ENCODE peak calls at places on chromosome 9, in eight cellular contexts. I, R, J, C, T, D, Q and X are unnamed samples.

GRCh38 chr9:83154087-83154736 is 91.3 kb upstream of the RASEF start:
- DNase-seq in C (peak), T (peak), J (peak), R (no peak), Q (peak), I (no peak), D (peak), X (peak)

GRCh38 chr9:124855944-124856773 is 2.9 kb downstream of the WDR38 start:
- DNase-seq in Q (no peak), C (peak), R (no peak), D (no peak), J (no peak), T (peak), I (no peak), X (no peak)

GRCh38 chr9:32989651-32990050 is 11.8 kb downstream of the APTX start:
- DNase-seq in Q (no peak), I (no peak), R (no peak), D (no peak), J (no peak), T (no peak), C (no peak), X (no peak)

GRCh38 chr9:87322840-87323635 is 174.6 kb upstream of the DAPK1 start:
- DNase-seq in C (no peak), J (no peak), I (no peak), D (peak), T (no peak), R (no peak), Q (peak), X (no peak)

GRCh38 chr9:138103824-138104206 is 226.2 kb downstream of the CACNA1B start:
- DNase-seq in R (no peak), Q (no peak), T (no peak), I (no peak), C (no peak), D (no peak), J (no peak), X (no peak)

GRCh38 chr9:114850871-114851270 is 45.0 kb upstream of the TNFSF15 start:
- DNase-seq in C (no peak), I (no peak), R (no peak), Q (peak), D (no peak), J (no peak), T (no peak), X (no peak)

GRCh38 chr9:110592075-110592830 is 12.7 kb upstream of the SVEP1 start:
- DNase-seq in R (no peak), J (no peak), D (no peak), Q (no peak), I (no peak), T (no peak), C (no peak), X (no peak)

GRCh38 chr9:114902773-114903589 is 27.4 kb downstream of the TNFSF8 start:
- DNase-seq in J (no peak), D (no peak), C (no peak), I (no peak), T (no peak), Q (no peak), R (no peak), X (no peak)

GRCh38 chr9:70480405-70480980 is 66.0 kb upstream of the KLF9 start:
- DNase-seq in Q (peak), D (peak), C (no peak), I (no peak), J (no peak), T (no peak), R (peak), X (no peak)

GRCh38 chr9:118473527-118473926 is 769.3 kb downstream of the TLR4 start:
- DNase-seq in R (no peak), T (no peak), D (no peak), J (no peak), I (no peak), Q (no peak), C (no peak), X (no peak)

GRCh38 chr9:134753191-134753590 is 111.6 kb downstream of the COL5A1 start:
- DNase-seq in C (no peak), I (no peak), R (no peak), J (no peak), Q (no peak), D (no peak), T (no peak), X (no peak)

GRCh38 chr9:95003694-95004451 is 277.4 kb downstream of the AOPEP start:
- DNase-seq in J (no peak), C (peak), Q (no peak), R (no peak), I (no peak), D (no peak), T (peak), X (no peak)

GRCh38 chr9:6405371-6405770 is 7.6 kb upstream of the UHRF2 start:
- DNase-seq in J (no peak), Q (no peak), I (no peak), D (no peak), T (no peak), R (no peak), C (no peak), X (no peak)

GRCh38 chr9:114691046-114691955 is 9.3 kb upstream of the TEX48 start:
- DNase-seq in J (no peak), I (peak), Q (peak), D (peak), C (peak), R (no peak), T (peak), X (peak)

GRCh38 chr9:22211588-22212360 is 202.7 kb upstream of the CDKN2B start:
- DNase-seq in C (no peak), I (no peak), D (peak), T (no peak), R (no peak), Q (peak), J (no peak), X (no peak)

GRCh38 chr9:98097836-98098235 is 21.2 kb downstream of the TRIM14 start:
- DNase-seq in D (no peak), T (no peak), C (no peak), I (no peak), R (no peak), Q (no peak), J (no peak), X (no peak)

GRCh38 chr9:109107402-109108240 is 12.1 kb downstream of the TMEM245 start:
- DNase-seq in T (no peak), Q (peak), D (no peak), R (no peak), C (no peak), J (no peak), I (no peak), X (no peak)

GRCh38 chr9:136044971-136045594 is 50.0 kb downstream of the NACC2 start:
- DNase-seq in J (no peak), C (no peak), T (no peak), R (no peak), D (no peak), I (no peak), Q (no peak), X (no peak)

GRCh38 chr9:115157245-115157674 is 39.3 kb upstream of the TNC start:
- DNase-seq in T (no peak), J (no peak), D (peak), Q (peak), R (no peak), I (no peak), C (no peak), X (no peak)

GRCh38 chr9:96553070-96553469 is 66.6 kb downstream of the CDC14B start:
- DNase-seq in J (no peak), T (no peak), Q (peak), R (no peak), D (no peak), C (no peak), I (no peak), X (no peak)